ENCODE peak calls at places on chromosome 14, in nine cellular contexts. T, G, C, K, H, S, A, V and R are unnamed samples.

GRCh38 chr14:65224799-65225198 is 122.5 kb upstream of the MAX start:
- DNase-seq in V (no peak), A (no peak), H (peak; percentile 29), G (no peak), S (no peak), K (no peak), T (no peak), C (no peak), R (no peak)

GRCh38 chr14:73170686-73171085 is 34.4 kb downstream of the PSEN1 start:
- DNase-seq in V (no peak), G (no peak), K (no peak), S (no peak), H (no peak), T (no peak), C (no peak), A (no peak), R (no peak)

GRCh38 chr14:73795974-73796373 is 55.7 kb upstream of the PTGR2 start:
- DNase-seq in V (no peak), A (peak; percentile 65), T (no peak), S (no peak), H (peak; percentile 97), C (no peak), K (no peak), G (no peak), R (no peak)

GRCh38 chr14:21097616-21098133 is 780 bp downstream of the ZNF219 start:
- DNase-seq in C (peak; percentile 34), K (no peak), H (no peak), G (no peak), T (no peak), S (no peak), V (no peak), A (no peak), R (peak; percentile 74)

GRCh38 chr14:100438678-100439592 is 115.8 kb downstream of the SLC25A47 start:
- DNase-seq in H (peak; percentile 96), S (no peak), C (peak; percentile 32), V (no peak), G (no peak), T (no peak), A (peak; percentile 34), K (no peak), R (no peak)

GRCh38 chr14:63853831-63854293 is 1.1 kb downstream of the SYNE2 start:
- DNase-seq in V (peak; percentile 44), A (peak; percentile 70), S (peak; percentile 44), K (peak; percentile 38), C (peak; percentile 47), T (peak; percentile 31), H (peak; percentile 73), G (no peak), R (no peak)

GRCh38 chr14:24162083-24162482 is 1.0 kb downstream of the IRF9 start:
- DNase-seq in H (no peak), K (no peak), A (no peak), V (no peak), C (no peak), G (no peak), S (no peak), T (no peak), R (no peak)

GRCh38 chr14:78022059-78022458 is 148.1 kb upstream of the NRXN3 start:
- DNase-seq in A (no peak), K (no peak), C (peak; percentile 27), T (no peak), H (peak; percentile 77), V (no peak), G (peak; percentile 72), S (no peak), R (no peak)

GRCh38 chr14:26180221-26180620 is 417.6 kb downstream of the NOVA1 start:
- DNase-seq in T (no peak), A (no peak), G (no peak), V (no peak), H (no peak), K (no peak), S (no peak), C (no peak), R (no peak)

GRCh38 chr14:54698501-54698900 is 131.6 kb downstream of the SAMD4A start:
- DNase-seq in K (no peak), A (no peak), S (no peak), V (no peak), H (no peak), G (no peak), T (no peak), C (no peak), R (no peak)

GRCh38 chr14:90447720-90448497 is 51.1 kb downstream of the CALM1 start:
- DNase-seq in G (peak; percentile 11), K (no peak), H (no peak), A (no peak), C (no peak), V (no peak), S (no peak), T (no peak), R (no peak)

GRCh38 chr14:38716871-38717270 is 386.2 kb downstream of the SEC23A start:
- DNase-seq in A (no peak), T (no peak), S (no peak), G (no peak), K (no peak), C (no peak), V (no peak), H (peak; percentile 19), R (no peak)

GRCh38 chr14:96056509-96057422 is 17.6 kb downstream of the C14orf132 start:
- DNase-seq in K (no peak), A (peak; percentile 59), S (no peak), V (no peak), T (no peak), C (no peak), G (no peak), H (peak; percentile 55), R (no peak)

GRCh38 chr14:22243971-22244581 is 344.9 kb downstream of the DAD1 start:
- DNase-seq in H (no peak), V (no peak), C (no peak), G (no peak), K (no peak), S (no peak), A (no peak), T (no peak), R (no peak)

GRCh38 chr14:88937706-88938105 is 113.3 kb downstream of the TTC8 start:
- DNase-seq in H (peak; percentile 30), A (no peak), C (no peak), G (no peak), T (no peak), S (no peak), K (no peak), V (no peak), R (no peak)

GRCh38 chr14:55705651-55706340 is 125.8 kb downstream of the KTN1 start:
- DNase-seq in H (peak; percentile 68), C (no peak), K (no peak), S (no peak), A (no peak), G (no peak), V (no peak), T (no peak), R (peak; percentile 84)

GRCh38 chr14:103625361-103626095 is 3.5 kb upstream of the KLC1 start:
- DNase-seq in A (no peak), H (no peak), V (peak; percentile 46), T (no peak), C (no peak), G (no peak), S (peak; percentile 35), K (peak; percentile 38), R (no peak)

GRCh38 chr14:77638738-77639137 is 22.3 kb upstream of the SPTLC2 start:
- DNase-seq in A (no peak), T (no peak), S (no peak), K (no peak), C (no peak), V (no peak), G (no peak), H (peak; percentile 82), R (no peak)

GRCh38 chr14:94045563-94046345 is 19.6 kb downstream of the OTUB2 start:
- DNase-seq in A (no peak), V (no peak), C (no peak), K (no peak), T (no peak), H (no peak), G (no peak), S (no peak), R (no peak)

GRCh38 chr14:96162741-96163140 is 41.9 kb upstream of the BDKRB2 start:
- DNase-seq in V (no peak), H (no peak), S (no peak), K (no peak), T (no peak), C (no peak), A (no peak), G (no peak), R (no peak)

GRCh38 chr14:61752626-61753025 is 9.6 kb upstream of the SNAPC1 start:
- DNase-seq in A (no peak), K (no peak), V (no peak), S (no peak), T (no peak), G (no peak), H (peak; percentile 40), C (no peak), R (no peak)

GRCh38 chr14:73616831-73617230 is 4.5 kb downstream of the ACOT6 start:
- DNase-seq in C (no peak), H (no peak), T (no peak), G (no peak), K (no peak), V (no peak), A (no peak), S (no peak), R (no peak)

GRCh38 chr14:104843006-104843405 is 22.1 kb upstream of the CEP170B start:
- DNase-seq in S (no peak), K (no peak), A (peak; percentile 39), C (no peak), H (no peak), V (no peak), G (no peak), T (no peak), R (no peak)
- H3K27me3 ChIP-seq in S (peaks cover 22% of the 10 kb centered on the region), K (peaks cover 46% of the 10 kb centered on the region), A (peaks cover 15% of the 10 kb centered on the region), C (no peaks in the 10 kb centered on the region), H (peaks cover 32% of the 10 kb centered on the region), V (peaks cover 48% of the 10 kb centered on the region), G (peaks cover 51% of the 10 kb centered on the region), T (no peaks in the 10 kb centered on the region), R (no peaks in the 10 kb centered on the region)

GRCh38 chr14:76352639-76353281 is 23.2 kb upstream of the ESRRB start:
- DNase-seq in T (peak; percentile 24), K (peak; percentile 10), A (no peak), V (peak; percentile 33), C (peak; percentile 64), S (peak; percentile 32), G (no peak), H (peak; percentile 30), R (peak; percentile 93)
- H3K27me3 ChIP-seq in T (no peaks in the 10 kb centered on the region), K (no peaks in the 10 kb centered on the region), A (no peaks in the 10 kb centered on the region), V (peaks cover 11% of the 10 kb centered on the region), C (no peaks in the 10 kb centered on the region), S (peaks cover 6% of the 10 kb centered on the region), G (no peaks in the 10 kb centered on the region), H (peaks cover 6% of the 10 kb centered on the region), R (no peaks in the 10 kb centered on the region)

GRCh38 chr14:51817326-51817725 is 43.1 kb upstream of the GNG2 start:
- DNase-seq in A (no peak), S (no peak), K (no peak), T (no peak), G (no peak), C (no peak), V (no peak), H (no peak), R (no peak)
- H3K27me3 ChIP-seq in A (no peaks in the 10 kb centered on the region), S (no peaks in the 10 kb centered on the region), K (no peaks in the 10 kb centered on the region), T (no peaks in the 10 kb centered on the region), G (no peaks in the 10 kb centered on the region), C (no peaks in the 10 kb centered on the region), V (no peaks in the 10 kb centered on the region), H (no peaks in the 10 kb centered on the region), R (no peaks in the 10 kb centered on the region)

DNA sequence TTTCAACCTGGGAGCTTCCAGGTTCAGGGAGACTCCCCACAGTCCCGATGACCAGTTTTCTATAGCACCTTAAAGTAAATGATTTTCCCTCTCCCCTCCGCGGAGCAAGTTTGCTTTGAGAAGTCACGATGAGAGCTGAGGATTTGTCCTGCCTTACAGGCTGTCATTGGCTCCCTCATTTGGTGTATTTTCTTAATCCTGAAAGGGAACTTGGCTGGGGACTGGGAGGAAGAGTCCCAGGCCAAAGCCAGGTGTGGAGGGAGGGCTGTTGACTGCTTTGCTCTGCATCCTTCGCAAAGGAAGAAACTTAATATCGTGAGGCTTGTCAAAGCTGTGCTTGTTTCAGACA is 64.6 kb upstream of the ESRRB start:
- DNase-seq in C (no peak), V (no peak), H (no peak), K (no peak), T (no peak), G (no peak), S (no peak), A (no peak), R (no peak)
- H3K27me3 ChIP-seq in C (no peaks in the 10 kb centered on the region), V (peaks cover 18% of the 10 kb centered on the region), H (peaks cover 9% of the 10 kb centered on the region), K (no peaks in the 10 kb centered on the region), T (no peaks in the 10 kb centered on the region), G (no peaks in the 10 kb centered on the region), S (peaks cover 13% of the 10 kb centered on the region), A (no peaks in the 10 kb centered on the region), R (no peaks in the 10 kb centered on the region)